ENCODE peak calls at places on chromosomes 5 and 9, in four cellular contexts. W, U, V and Q are unnamed samples.

GRCh38 chr9:88801214-88801796 is 190.0 kb upstream of the S1PR3 start:
- DNase-seq in V (peak; percentile 47), W (no peak), U (no peak), Q (no peak)

GRCh38 chr5:72326298-72326649 is 6.1 kb downstream of the PTCD2 start:
- DNase-seq in W (no peak), U (no peak), V (no peak), Q (no peak)

GRCh38 chr5:168362097-168362885 is 70.8 kb downstream of the WWC1 start:
- DNase-seq in V (no peak), U (no peak), W (peak; percentile 97), Q (no peak)

GRCh38 chr9:22457448-22457847 is 10.8 kb downstream of the DMRTA1 start:
- DNase-seq in U (no peak), W (no peak), V (no peak), Q (no peak)

GRCh38 chr5:150241298-150242225 is 48.0 kb downstream of the CAMK2A start:
- DNase-seq in W (no peak), U (no peak), V (no peak), Q (no peak)

GRCh38 chr5:59607126-59607807 is 286.3 kb downstream of the PDE4D start:
- DNase-seq in V (no peak), U (no peak), W (no peak), Q (no peak)

GRCh38 chr5:159727167-159727566 is 189.1 kb upstream of the ADRA1B start:
- DNase-seq in W (no peak), V (no peak), U (no peak), Q (no peak)

GRCh38 chr9:90898229-90898628 is 96.6 kb downstream of the SYK start:
- DNase-seq in W (no peak), U (no peak), V (no peak), Q (no peak)

GRCh38 chr9:96008502-96009222 is 133.2 kb downstream of the ERCC6L2 start:
- DNase-seq in W (no peak), U (no peak), V (peak; percentile 35), Q (no peak)

GRCh38 chr9:106880863-106881262 is 17.9 kb downstream of the ZNF462 start:
- DNase-seq in W (no peak), V (no peak), U (no peak), Q (no peak)

GRCh38 chr9:82720515-82720914 is 342.4 kb downstream of the RASEF start:
- DNase-seq in U (no peak), V (no peak), W (no peak), Q (no peak)

GRCh38 chr9:98404157-98404695 is 148.8 kb upstream of the TBC1D2 start:
- DNase-seq in V (no peak), W (no peak), U (no peak), Q (no peak)

GRCh38 chr5:175517824-175518450 is 39.6 kb downstream of the SFXN1 start:
- DNase-seq in U (no peak), W (no peak), V (peak; percentile 81), Q (no peak)

GRCh38 chr5:43202380-43202779 is 10.4 kb downstream of the NIM1K start:
- DNase-seq in W (no peak), U (no peak), V (no peak), Q (no peak)

GRCh38 chr9:129278391-129279237 is 100.6 kb upstream of the IER5L start:
- DNase-seq in V (peak; percentile 34), W (no peak), U (no peak), Q (no peak)

GRCh38 chr5:118657576-118657975 is 330.8 kb downstream of the DTWD2 start:
- DNase-seq in V (no peak), W (no peak), U (no peak), Q (no peak)

GRCh38 chr9:5402217-5402616 is 35.5 kb downstream of the PLGRKT start:
- DNase-seq in U (no peak), V (no peak), W (no peak), Q (no peak)

GRCh38 chr9:88355166-88355565 is 33.1 kb upstream of the SPIN1 start:
- DNase-seq in V (no peak), W (no peak), U (no peak), Q (no peak)

GRCh38 chr9:137452761-137453642 is 6.1 kb downstream of the NSMF start:
- DNase-seq in U (no peak), W (no peak), V (no peak), Q (no peak)

GRCh38 chr9:22100626-22101025 is 91.5 kb upstream of the CDKN2B start:
- DNase-seq in U (no peak), W (no peak), V (no peak), Q (no peak)

GRCh38 chr5:9056046-9056445 is 489.8 kb downstream of the SEMA5A start:
- DNase-seq in U (no peak), W (no peak), V (no peak), Q (no peak)

GRCh38 chr9:135468866-135469521 is 10.6 kb upstream of the PPP1R26 start:
- DNase-seq in V (peak; percentile 90), W (no peak), U (no peak), Q (no peak)

GRCh38 chr5:32585446-32586250 is at the start of gene SUB1:
- DNase-seq in V (peak; percentile 99), U (peak; percentile 62), W (peak; percentile 87), Q (peak; percentile 95)

GRCh38 chr5:77855369-77855768 is 79.2 kb upstream of the TBCA start:
- DNase-seq in W (no peak), U (no peak), V (no peak), Q (no peak)

GRCh38 chr5:77861576-77861975 is 85.4 kb upstream of the TBCA start:
- DNase-seq in V (no peak), W (no peak), U (no peak), Q (no peak)

GRCh38 chr5:77863181-77863580 is 87.0 kb upstream of the TBCA start:
- DNase-seq in W (no peak), U (no peak), V (no peak), Q (no peak)

GRCh38 chr5:77864997-77865396 is 88.9 kb upstream of the TBCA start:
- DNase-seq in W (no peak), U (no peak), V (no peak), Q (no peak)

GRCh38 chr5:77859306-77859705 is 83.2 kb upstream of the TBCA start:
- DNase-seq in V (no peak), W (no peak), U (no peak), Q (no peak)
- TF ChIP-seq TARDBP in V (no peak), W (no peak), U (no peak), Q (no peak)

GRCh38 chr5:141878186-141878770 is at the start of gene PCDH1:
- DNase-seq in V (peak; percentile 64), U (no peak), W (no peak), Q (peak; percentile 51)
- TF ChIP-seq TARDBP in V (no peak), U (no peak), W (no peak), Q (no peak)

GRCh38 chr5:6423327-6424109 is 25.1 kb upstream of the UBE2QL1 start:
- DNase-seq in W (no peak), V (no peak), U (no peak), Q (no peak)
- TF ChIP-seq TARDBP in W (no peak), V (no peak), U (no peak), Q (no peak)

DNA sequence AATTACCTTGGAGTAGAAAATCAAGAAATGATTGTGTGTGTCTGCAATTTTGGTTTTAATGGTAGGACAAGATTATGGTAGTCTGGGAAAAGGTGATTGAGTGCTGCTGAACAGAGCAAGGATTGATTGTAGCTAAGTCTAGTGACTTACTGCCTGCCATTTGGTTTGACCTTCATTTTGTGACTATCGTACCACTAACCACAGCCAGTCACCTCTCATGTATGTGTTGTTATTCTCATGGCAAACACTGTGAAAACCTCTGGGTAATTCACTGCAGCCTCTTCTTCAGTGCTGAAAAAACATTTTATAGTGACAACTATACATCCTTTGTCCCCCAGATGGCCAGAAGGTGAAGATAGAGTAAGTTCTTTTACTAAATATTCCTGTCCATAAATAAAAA is 37.5 kb downstream of the CTNNA1 start:
- DNase-seq in U (no peak), V (no peak), W (no peak), Q (no peak)
- TF ChIP-seq TARDBP in U (no peak), V (no peak), W (no peak), Q (no peak)

DNA sequence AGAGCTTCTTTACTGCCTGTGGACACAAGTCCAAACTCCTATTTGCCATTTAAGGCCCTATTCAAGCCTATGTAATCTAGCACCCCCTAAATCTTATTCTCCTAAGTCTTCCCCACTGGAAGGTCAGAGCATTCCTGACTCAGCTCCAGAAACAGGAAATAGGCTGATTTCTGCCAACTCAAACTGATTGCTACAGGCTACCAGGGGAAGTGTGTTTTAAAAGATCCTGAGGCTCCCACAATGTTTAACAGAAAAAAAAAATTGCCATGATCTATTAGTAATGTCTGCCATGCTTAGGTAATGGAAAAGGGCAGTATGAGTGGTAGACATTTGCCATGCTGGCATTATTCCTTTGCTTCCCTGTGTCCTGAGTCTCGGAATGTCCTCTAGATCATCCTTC is 65.8 kb upstream of the BRINP1 start:
- DNase-seq in V (no peak), W (no peak), U (no peak), Q (no peak)
- TF ChIP-seq TARDBP in V (no peak), W (no peak), U (no peak), Q (no peak)

GRCh38 chr5:82641362-82641988 is 363.3 kb upstream of the RPS23 start:
- DNase-seq in W (peak; percentile 82), U (peak; percentile 19), V (peak; percentile 51), Q (peak; percentile 63)

GRCh38 chr5:82640901-82641300 is 362.7 kb upstream of the RPS23 start:
- DNase-seq in V (no peak), U (no peak), W (no peak), Q (no peak)

GRCh38 chr5:82639393-82640144 is 361.4 kb upstream of the RPS23 start:
- DNase-seq in W (no peak), U (no peak), V (no peak), Q (no peak)

GRCh38 chr5:82635561-82636288 is 357.6 kb upstream of the RPS23 start:
- DNase-seq in W (peak; percentile 98), U (no peak), V (no peak), Q (no peak)
- TF ChIP-seq TARDBP in W (peak; percentile 79), U (no peak), V (no peak), Q (no peak)